ENCODE peak calls at places on chromosome 5, in eight cellular contexts. F is LoVo, W is neural crest cell, Q is activated T-cell treated with anti-CD3 and anti-CD28 coated beads for 1 hour, K is kidney epithelial cell, Y is aorta, A is sigmoid colon, E is T-cell. G is an unnamed sample.

GRCh38 chr5:178266581-178266980 is 34.0 kb upstream of the PHYKPL start:
- DNase-seq in F (no peak), W (no peak), Q (no peak), K (no peak), Y (no peak), A (no peak), E (no peak), G (no peak)

GRCh38 chr5:146794326-146795029 is 84.1 kb downstream of the PPP2R2B start:
- DNase-seq in F (no peak), W (no peak), Q (no peak), K (no peak), Y (no peak), A (no peak), E (no peak), G (no peak)

GRCh38 chr5:137206030-137206715 is 293.0 kb downstream of the SPOCK1 start:
- DNase-seq in F (no peak), W (no peak), Q (no peak), K (no peak), Y (no peak), A (no peak), E (no peak), G (no peak)

GRCh38 chr5:55407059-55407684 is 99.4 kb downstream of the MTREX start:
- DNase-seq in F (peak; percentile 18), W (no peak), Q (no peak), K (no peak), Y (no peak), A (no peak), E (no peak), G (peak; percentile 17)

GRCh38 chr5:115351356-115352195 is 55.1 kb upstream of the CCDC112 start:
- DNase-seq in F (peak; percentile 31), W (no peak), Q (no peak), K (peak; percentile 28), Y (no peak), A (no peak), E (no peak), G (no peak)

GRCh38 chr5:14665110-14665822 is 748 bp downstream of the OTULIN start:
- DNase-seq in F (peak; percentile 60), W (peak; percentile 14), Q (no peak), K (no peak), Y (peak; percentile 57), A (no peak), E (no peak), G (no peak)

GRCh38 chr5:73213566-73213998 is 40.6 kb downstream of the TMEM174 start:
- DNase-seq in F (peak; percentile 14), W (no peak), Q (no peak), K (peak; percentile 80), Y (no peak), A (no peak), E (no peak), G (no peak)

GRCh38 chr5:160082589-160082988 is 36.7 kb downstream of the PWWP2A start:
- DNase-seq in F (no peak), W (no peak), Q (no peak), K (no peak), Y (no peak), A (no peak), E (no peak), G (no peak)

GRCh38 chr5:66516535-66516934 is 79.7 kb upstream of the MAST4 start:
- DNase-seq in F (no peak), W (no peak), Q (no peak), K (no peak), Y (no peak), A (no peak), E (no peak), G (no peak)

GRCh38 chr5:93250431-93250830 is 330.6 kb downstream of the NR2F1-AS1 start:
- DNase-seq in F (no peak), W (no peak), Q (no peak), K (no peak), Y (no peak), A (no peak), E (no peak), G (no peak)

GRCh38 chr5:89117131-89117644 is 234.2 kb upstream of the MEF2C start:
- DNase-seq in F (peak; percentile 79), W (no peak), Q (no peak), K (peak; percentile 34), Y (no peak), A (no peak), E (no peak), G (peak; percentile 51)

GRCh38 chr5:170109059-170110031 is 3.6 kb downstream of the FOXI1 start:
- DNase-seq in F (no peak), W (no peak), Q (no peak), K (no peak), Y (no peak), A (no peak), E (no peak), G (no peak)

GRCh38 chr5:73519531-73520283 is 21.5 kb downstream of the BTF3 start:
- DNase-seq in F (peak; percentile 82), W (peak; percentile 63), Q (peak; percentile 31), K (peak; percentile 45), Y (peak; percentile 55), A (no peak), E (peak; percentile 64), G (peak; percentile 83)

GRCh38 chr5:92421937-92422336 is 1038.8 kb upstream of the ARRDC3 start:
- DNase-seq in F (no peak), W (no peak), Q (no peak), K (no peak), Y (no peak), A (no peak), E (no peak), G (peak; percentile 7)

GRCh38 chr5:98106116-98107088 is 667.1 kb upstream of the RGMB start:
- DNase-seq in F (no peak), W (no peak), Q (no peak), K (no peak), Y (no peak), A (no peak), E (no peak), G (no peak)

GRCh38 chr5:83589786-83590185 is 118.2 kb downstream of the VCAN start:
- DNase-seq in F (no peak), W (no peak), Q (no peak), K (no peak), Y (no peak), A (no peak), E (no peak), G (peak; percentile 60)

GRCh38 chr5:127440831-127441230 is 76.6 kb upstream of the PRRC1 start:
- DNase-seq in F (no peak), W (no peak), Q (no peak), K (no peak), Y (no peak), A (no peak), E (no peak), G (no peak)

GRCh38 chr5:143657814-143658395 is 154.1 kb upstream of the HMHB1 start:
- DNase-seq in F (no peak), W (no peak), Q (no peak), K (no peak), Y (no peak), A (no peak), E (no peak), G (no peak)

GRCh38 chr5:14739538-14739937 is 75.0 kb downstream of the OTULIN start:
- DNase-seq in F (no peak), W (no peak), Q (no peak), K (no peak), Y (peak; percentile 70), A (no peak), E (no peak), G (peak; percentile 66)

GRCh38 chr5:9546973-9547947 is 1.4 kb upstream of the SEMA5A start:
- DNase-seq in F (no peak), W (no peak), Q (no peak), K (no peak), Y (peak; percentile 81), A (no peak), E (no peak), G (peak; percentile 57)

GRCh38 chr5:99900302-99900811 is 634.8 kb upstream of the FAM174A start:
- DNase-seq in F (peak; percentile 65), W (no peak), Q (no peak), K (peak; percentile 76), Y (no peak), A (no peak), E (no peak), G (peak; percentile 86)

GRCh38 chr5:122954719-122955118 is 81.8 kb downstream of the PPIC start:
- DNase-seq in F (no peak), W (no peak), Q (no peak), K (no peak), Y (no peak), A (no peak), E (no peak), G (no peak)

GRCh38 chr5:34674226-34674625 is 18.1 kb downstream of the RAI14 start:
- DNase-seq in F (no peak), W (no peak), Q (no peak), K (no peak), Y (no peak), A (no peak), E (no peak), G (peak; percentile 96)

GRCh38 chr5:150525163-150525562 is 17.2 kb downstream of the NDST1 start:
- DNase-seq in F (no peak), W (no peak), Q (no peak), K (no peak), Y (no peak), A (no peak), E (no peak), G (no peak)

GRCh38 chr5:132808448-132808847 is 4.7 kb upstream of the SOWAHA start:
- DNase-seq in F (no peak), W (no peak), Q (no peak), K (no peak), Y (no peak), A (no peak), E (no peak), G (no peak)

GRCh38 chr5:173765030-173765644 is 123.0 kb upstream of the CPEB4 start:
- DNase-seq in F (no peak), W (no peak), Q (no peak), K (no peak), Y (no peak), A (no peak), E (no peak), G (no peak)

GRCh38 chr5:17061973-17062470 is 125.9 kb upstream of the MYO10 start:
- DNase-seq in F (no peak), W (no peak), Q (no peak), K (no peak), Y (no peak), A (no peak), E (no peak), G (no peak)

GRCh38 chr5:421901-422300 is 21.1 kb upstream of the EXOC3 start:
- DNase-seq in F (no peak), W (no peak), Q (no peak), K (no peak), Y (peak; percentile 42), A (peak; percentile 54), E (no peak), G (no peak)

GRCh38 chr5:57302164-57302563 is 128.3 kb downstream of the GPBP1 start:
- DNase-seq in F (peak; percentile 89), W (no peak), Q (peak; percentile 4), K (peak; percentile 58), Y (no peak), A (no peak), E (no peak), G (peak; percentile 46)

GRCh38 chr5:148569948-148570347 is 84.4 kb downstream of the HTR4 start:
- DNase-seq in F (peak; percentile 5), W (no peak), Q (no peak), K (no peak), Y (no peak), A (no peak), E (no peak), G (no peak)

GRCh38 chr5:160250826-160251225 is 21.5 kb downstream of the FABP6 start:
- DNase-seq in F (no peak), W (no peak), Q (no peak), K (no peak), Y (no peak), A (no peak), E (no peak), G (no peak)

GRCh38 chr5:150583541-150584225 is 56.8 kb upstream of the SYNPO start:
- DNase-seq in F (no peak), W (no peak), Q (no peak), K (no peak), Y (peak; percentile 24), A (peak; percentile 52), E (no peak), G (no peak)

GRCh38 chr5:61953913-61954312 is 352.1 kb upstream of the KIF2A start:
- DNase-seq in F (no peak), W (no peak), Q (no peak), K (no peak), Y (no peak), A (no peak), E (no peak), G (peak; percentile 53)

GRCh38 chr5:32628049-32628803 is 42.9 kb downstream of the SUB1 start:
- DNase-seq in F (no peak), W (no peak), Q (no peak), K (no peak), Y (peak; percentile 49), A (no peak), E (no peak), G (no peak)

G was measured in foreskin keratinocyte.